ENCODE peak calls at places on chromosome 2, in nine cellular contexts. G is naive thymus-derived CD8-positive, alpha-beta T cell; M is iPS-NIHi11; R is anterior cingulate cortex; B is DMS153; L is EL; A is AG08396; C is DMS 273 treated with DMSO at 0.1 percent for 48 hours; Y is H4. F is an unnamed sample.
A peak's percentile ranks its signal among the peaks of the same experiment; 100 is the strongest.

GRCh38 chr2:45675130-45675812 is 23.8 kb downstream of the PRKCE start:
- DNase-seq in M (peak; percentile 29), A (no peak), G (no peak), R (no peak), B (peak; percentile 95), L (no peak), C (peak; percentile 66), Y (no peak), F (no peak)

GRCh38 chr2:146238254-146238961 is 1606.4 kb upstream of the ACVR2A start:
- DNase-seq in Y (no peak), C (no peak), L (no peak), R (no peak), M (no peak), B (no peak), A (no peak), G (no peak), F (no peak)

GRCh38 chr2:189407161-189407943 is 33.9 kb upstream of the WDR75 start:
- DNase-seq in L (peak; percentile 73), R (no peak), B (no peak), C (no peak), M (no peak), G (no peak), Y (peak; percentile 37), A (peak; percentile 26), F (no peak)

GRCh38 chr2:239025081-239025801 is 177.4 kb downstream of the TWIST2 start:
- DNase-seq in C (no peak), M (no peak), A (peak; percentile 62), Y (no peak), G (no peak), B (no peak), R (no peak), L (peak; percentile 73), F (peak; percentile 27)

GRCh38 chr2:16124881-16125613 is 184.7 kb downstream of the MYCN start:
- DNase-seq in C (no peak), R (no peak), B (no peak), M (no peak), G (no peak), Y (no peak), L (no peak), A (no peak), F (no peak)

GRCh38 chr2:157628532-157629415 is at the start of gene ACVR1C:
- DNase-seq in A (peak; percentile 90), M (peak; percentile 90), G (peak; percentile 63), C (peak; percentile 70), R (peak; percentile 22), B (peak; percentile 74), Y (peak; percentile 45), L (peak; percentile 64), F (peak; percentile 43)

GRCh38 chr2:174051741-174052638 is 86.8 kb upstream of the SP3 start:
- DNase-seq in M (peak; percentile 33), C (no peak), A (peak; percentile 89), R (no peak), L (peak; percentile 81), B (no peak), Y (peak; percentile 59), G (no peak), F (no peak)

GRCh38 chr2:196229013-196229412 is 57.6 kb upstream of the STK17B start:
- DNase-seq in M (no peak), B (no peak), G (no peak), A (no peak), C (no peak), Y (no peak), L (no peak), R (no peak), F (no peak)

GRCh38 chr2:38960609-38961320 is 71.1 kb downstream of the ARHGEF33 start:
- DNase-seq in R (peak; percentile 43), G (peak; percentile 5), Y (no peak), B (no peak), L (no peak), A (no peak), C (no peak), M (peak; percentile 73), F (no peak)

GRCh38 chr2:47011696-47012095 is 96.1 kb upstream of the MCFD2 start:
- DNase-seq in L (no peak), M (no peak), Y (no peak), C (no peak), B (no peak), G (no peak), A (no peak), R (no peak), F (no peak)

GRCh38 chr2:20185176-20186022 is 39.5 kb downstream of the SDC1 start:
- DNase-seq in L (peak; percentile 84), C (no peak), B (no peak), M (no peak), G (no peak), R (no peak), A (no peak), Y (peak; percentile 19), F (peak; percentile 15)

GRCh38 chr2:793236-793635 is 116.0 kb upstream of the TMEM18 start:
- DNase-seq in R (no peak), L (no peak), C (no peak), A (no peak), G (no peak), B (no peak), Y (no peak), M (no peak), F (no peak)

GRCh38 chr2:218788529-218789237 is 6.7 kb downstream of the CYP27A1 start:
- DNase-seq in Y (no peak), C (no peak), B (no peak), M (no peak), R (no peak), G (no peak), L (no peak), A (no peak), F (no peak)